ENCODE peak calls at places on chromosomes 7 and 10, in nine cellular contexts. H, R, C, P, U, W, Y, V and N are unnamed samples.

GRCh38 chr7:43647314-43647691 is 64.4 kb downstream of the STK17A start:
- DNase-seq in H (no peak), R (no peak), C (no peak), P (no peak), U (no peak), W (peak; percentile 57), Y (no peak), V (no peak), N (peak; percentile 81)

GRCh38 chr7:144606231-144606630 is 202.7 kb upstream of the NOBOX start:
- DNase-seq in H (no peak), R (no peak), C (peak; percentile 71), P (no peak), U (no peak), W (no peak), Y (no peak), V (no peak), N (no peak)

GRCh38 chr10:31650010-31650409 is 278.6 kb downstream of the ARHGAP12 start:
- DNase-seq in H (no peak), R (no peak), C (peak; percentile 75), P (no peak), U (no peak), W (peak; percentile 79), Y (no peak), V (no peak), N (no peak)

GRCh38 chr10:110681023-110681681 is 37.0 kb downstream of the RBM20 start:
- DNase-seq in H (peak; percentile 67), R (peak; percentile 6), C (peak; percentile 62), P (no peak), U (no peak), W (no peak), Y (no peak), V (peak; percentile 75), N (peak; percentile 79)

GRCh38 chr10:108346066-108346465 is 1181.6 kb upstream of the SORCS1 start:
- DNase-seq in H (no peak), R (no peak), C (no peak), P (no peak), U (no peak), W (no peak), Y (no peak), V (no peak), N (no peak)

GRCh38 chr7:34133983-34134782 is 228.8 kb downstream of the BMPER start:
- DNase-seq in H (no peak), R (peak; percentile 5), C (peak; percentile 83), P (no peak), U (peak; percentile 60), W (peak; percentile 72), Y (no peak), V (peak; percentile 45), N (peak; percentile 81)

GRCh38 chr10:72334832-72335393 is 19.8 kb downstream of the DNAJB12 start:
- DNase-seq in H (peak; percentile 88), R (peak; percentile 65), C (no peak), P (no peak), U (no peak), W (peak; percentile 85), Y (peak; percentile 98), V (no peak), N (peak; percentile 70)

GRCh38 chr7:108347616-108348015 is 108.6 kb downstream of the NRCAM start:
- DNase-seq in H (no peak), R (no peak), C (peak; percentile 34), P (no peak), U (no peak), W (peak; percentile 55), Y (no peak), V (peak; percentile 26), N (peak; percentile 77)

GRCh38 chr10:13987472-13987871 is 343.3 kb downstream of the FRMD4A start:
- DNase-seq in H (peak; percentile 33), R (no peak), C (no peak), P (no peak), U (no peak), W (peak; percentile 88), Y (no peak), V (no peak), N (no peak)

GRCh38 chr7:6012355-6013104 is 3.5 kb downstream of the AIMP2 start:
- DNase-seq in H (no peak), R (no peak), C (no peak), P (no peak), U (no peak), W (no peak), Y (no peak), V (no peak), N (no peak)

GRCh38 chr10:64959883-64960282 is 1438.7 kb downstream of the REEP3 start:
- DNase-seq in H (no peak), R (no peak), C (no peak), P (no peak), U (no peak), W (no peak), Y (no peak), V (no peak), N (no peak)

GRCh38 chr7:85681241-85681640 is 494.4 kb upstream of the SEMA3D start:
- DNase-seq in H (no peak), R (no peak), C (no peak), P (no peak), U (no peak), W (no peak), Y (no peak), V (no peak), N (no peak)

GRCh38 chr7:6614941-6615737 is at the start of gene ZNF853:
- DNase-seq in H (peak; percentile 77), R (no peak), C (peak; percentile 45), P (no peak), U (no peak), W (no peak), Y (no peak), V (no peak), N (no peak)